ENCODE peak calls at places on chromosomes 11 and 22, in four cellular contexts. E is Calu3, R is coronary artery, P is H9. I is an unnamed sample.

GRCh38 chr11:21888814-21889213 is 304.1 kb upstream of the ANO5 start:
- DNase-seq in P (no peak), E (no peak), R (no peak), I (no peak)

GRCh38 chr11:121393855-121394254 is 58.3 kb upstream of the SORL1 start:
- DNase-seq in P (no peak), R (no peak), E (no peak), I (no peak)

GRCh38 chr11:44333271-44334218 is 23.6 kb upstream of the ALX4 start:
- DNase-seq in E (no peak), R (no peak), P (no peak), I (no peak)

GRCh38 chr22:48185656-48186055 is 1423.2 kb downstream of the TBC1D22A start:
- DNase-seq in R (peak), E (no peak), P (peak), I (no peak)

GRCh38 chr11:2421226-2421994 is 20.9 kb downstream of the TSSC4 start:
- DNase-seq in R (no peak), E (no peak), P (no peak), I (no peak)

GRCh38 chr22:50046019-50046415 is 12.1 kb downstream of the TTLL8 start:
- DNase-seq in E (no peak), R (no peak), P (no peak), I (no peak)

GRCh38 chr11:33980896-33981295 is 70.6 kb upstream of the CAPRIN1 start:
- DNase-seq in E (no peak), P (no peak), R (no peak), I (peak)

GRCh38 chr11:95268386-95268785 is 37.4 kb upstream of the SESN3 start:
- DNase-seq in R (no peak), E (no peak), P (no peak), I (no peak)

GRCh38 chr11:78248903-78249302 is 60.2 kb downstream of the USP35 start:
- DNase-seq in E (no peak), R (no peak), P (no peak), I (no peak)

GRCh38 chr11:65655570-65656332 is 7.0 kb downstream of the RELA start:
- DNase-seq in E (no peak), R (peak), P (no peak), I (no peak)

GRCh38 chr11:101010899-101011298 is 118.7 kb downstream of the PGR start:
- DNase-seq in P (peak), E (no peak), R (no peak), I (no peak)

GRCh38 chr11:60345489-60345888 is 18.4 kb downstream of the MS4A6E start:
- DNase-seq in E (peak), P (peak), R (no peak), I (no peak)

GRCh38 chr11:19291064-19291463 is 50.3 kb upstream of the E2F8 start:
- DNase-seq in P (no peak), E (no peak), R (no peak), I (no peak)

GRCh38 chr11:118609380-118610219 is 2.2 kb downstream of the PHLDB1 start:
- DNase-seq in R (no peak), E (no peak), P (no peak), I (no peak)

GRCh38 chr11:64146036-64146943 is 19.6 kb downstream of the MACROD1 start:
- DNase-seq in R (no peak), P (peak), E (peak), I (no peak)

GRCh38 chr11:93842461-93842860 is 8.0 kb downstream of the VSTM5 start:
- DNase-seq in E (peak), P (peak), R (no peak), I (no peak)

GRCh38 chr11:45429719-45430118 is 143.6 kb upstream of the SYT13 start:
- DNase-seq in E (no peak), R (no peak), P (no peak), I (no peak)

GRCh38 chr11:30429550-30429949 is 106.6 kb downstream of the ARL14EP start:
- DNase-seq in E (no peak), P (no peak), R (no peak), I (no peak)

GRCh38 chr11:125922156-125922555 is 17.8 kb downstream of the DDX25 start:
- DNase-seq in P (no peak), E (no peak), R (no peak), I (no peak)

GRCh38 chr11:59560702-59561469 is 49.5 kb downstream of the OR4D9 start:
- DNase-seq in P (peak), E (peak), R (peak), I (peak)

GRCh38 chr22:48588881-48589450 is 1238.7 kb downstream of the BRD1 start:
- DNase-seq in P (no peak), E (no peak), R (no peak), I (no peak)

GRCh38 chr22:39469681-39470461 is 13.1 kb downstream of the MGAT3 start:
- DNase-seq in E (peak), P (no peak), R (no peak), I (no peak)

GRCh38 chr22:22702159-22702873 is 57.9 kb downstream of the GGTLC2 start:
- DNase-seq in P (peak), E (peak), R (peak), I (no peak)

I was measured in NCI-H2081.